ENCODE peak calls at places on chromosomes 2 and 18, in six cellular contexts. One of them, this sample, is unnamed.
A peak's percentile ranks its signal among the peaks of the same experiment; 100 is the strongest.

GRCh38 chr2:26514045-26514444 is 36.1 kb upstream of the OTOF start:
- DNase-seq in CD4-positive, alpha-beta memory T cell: no peak
- DNase-seq in mucosa of descending colon: no peak
- DNase-seq in naive thymus-derived CD4-positive, alpha-beta T cell: no peak
- DNase-seq in sigmoid colon: no peak
- DNase-seq in astrocyte: no peak
- DNase-seq in this sample: no peak

GRCh38 chr2:46870051-46870839 is 45.4 kb downstream of the MCFD2 start:
- DNase-seq in sigmoid colon: peak; percentile 60
- DNase-seq in CD4-positive, alpha-beta memory T cell: no peak
- DNase-seq in astrocyte: no peak
- DNase-seq in naive thymus-derived CD4-positive, alpha-beta T cell: no peak
- DNase-seq in mucosa of descending colon: no peak
- DNase-seq in this sample: no peak

GRCh38 chr18:56459451-56459777 is 179.0 kb downstream of the TXNL1 start:
- DNase-seq in mucosa of descending colon: no peak
- DNase-seq in astrocyte: no peak
- DNase-seq in naive thymus-derived CD4-positive, alpha-beta T cell: no peak
- DNase-seq in CD4-positive, alpha-beta memory T cell: no peak
- DNase-seq in sigmoid colon: no peak
- DNase-seq in this sample: no peak

GRCh38 chr2:217366246-217366645 is 506.4 kb upstream of the TNP1 start:
- DNase-seq in sigmoid colon: no peak
- DNase-seq in mucosa of descending colon: no peak
- DNase-seq in CD4-positive, alpha-beta memory T cell: no peak
- DNase-seq in naive thymus-derived CD4-positive, alpha-beta T cell: no peak
- DNase-seq in astrocyte: no peak
- DNase-seq in this sample: no peak

GRCh38 chr18:75422341-75422910 is 5.1 kb downstream of the SMIM21 start:
- DNase-seq in CD4-positive, alpha-beta memory T cell: no peak
- DNase-seq in astrocyte: peak; percentile 23
- DNase-seq in sigmoid colon: no peak
- DNase-seq in naive thymus-derived CD4-positive, alpha-beta T cell: no peak
- DNase-seq in mucosa of descending colon: no peak
- DNase-seq in this sample: no peak

GRCh38 chr2:200318940-200319435 is 12.5 kb downstream of the SPATS2L start:
- DNase-seq in mucosa of descending colon: no peak
- DNase-seq in CD4-positive, alpha-beta memory T cell: no peak
- DNase-seq in astrocyte: peak; percentile 47
- DNase-seq in naive thymus-derived CD4-positive, alpha-beta T cell: no peak
- DNase-seq in sigmoid colon: no peak
- DNase-seq in this sample: no peak

GRCh38 chr18:31609886-31610646 is 18.4 kb downstream of the TTR start:
- DNase-seq in astrocyte: no peak
- DNase-seq in mucosa of descending colon: no peak
- DNase-seq in sigmoid colon: no peak
- DNase-seq in CD4-positive, alpha-beta memory T cell: no peak
- DNase-seq in naive thymus-derived CD4-positive, alpha-beta T cell: no peak
- DNase-seq in this sample: no peak

GRCh38 chr2:67065046-67065445 is 332.1 kb upstream of the ETAA1 start:
- DNase-seq in naive thymus-derived CD4-positive, alpha-beta T cell: no peak
- DNase-seq in sigmoid colon: peak; percentile 84
- DNase-seq in astrocyte: no peak
- DNase-seq in mucosa of descending colon: no peak
- DNase-seq in CD4-positive, alpha-beta memory T cell: no peak
- DNase-seq in this sample: no peak

GRCh38 chr18:56861244-56861643 is 210.1 kb downstream of the WDR7 start:
- DNase-seq in CD4-positive, alpha-beta memory T cell: no peak
- DNase-seq in sigmoid colon: no peak
- DNase-seq in mucosa of descending colon: no peak
- DNase-seq in astrocyte: no peak
- DNase-seq in naive thymus-derived CD4-positive, alpha-beta T cell: no peak
- DNase-seq in this sample: no peak

GRCh38 chr2:212644195-212644837 is 105.7 kb upstream of the ERBB4 start:
- DNase-seq in CD4-positive, alpha-beta memory T cell: no peak
- DNase-seq in naive thymus-derived CD4-positive, alpha-beta T cell: no peak
- DNase-seq in sigmoid colon: no peak
- DNase-seq in astrocyte: no peak
- DNase-seq in mucosa of descending colon: no peak
- DNase-seq in this sample: no peak

GRCh38 chr2:191612496-191612895 is 65.4 kb upstream of the NABP1 start:
- DNase-seq in astrocyte: peak; percentile 99
- DNase-seq in mucosa of descending colon: no peak
- DNase-seq in naive thymus-derived CD4-positive, alpha-beta T cell: no peak
- DNase-seq in CD4-positive, alpha-beta memory T cell: no peak
- DNase-seq in sigmoid colon: no peak
- DNase-seq in this sample: no peak

GRCh38 chr2:10584242-10584753 is 105.5 kb downstream of the NOL10 start:
- DNase-seq in CD4-positive, alpha-beta memory T cell: no peak
- DNase-seq in astrocyte: peak; percentile 25
- DNase-seq in mucosa of descending colon: no peak
- DNase-seq in naive thymus-derived CD4-positive, alpha-beta T cell: no peak
- DNase-seq in sigmoid colon: no peak
- DNase-seq in this sample: no peak

GRCh38 chr2:150478206-150478974 is 9.1 kb downstream of the RND3 start:
- DNase-seq in sigmoid colon: no peak
- DNase-seq in mucosa of descending colon: no peak
- DNase-seq in astrocyte: peak; percentile 56
- DNase-seq in CD4-positive, alpha-beta memory T cell: no peak
- DNase-seq in naive thymus-derived CD4-positive, alpha-beta T cell: no peak
- DNase-seq in this sample: no peak

GRCh38 chr2:239109041-239109915 is 261.4 kb downstream of the TWIST2 start:
- DNase-seq in astrocyte: no peak
- DNase-seq in CD4-positive, alpha-beta memory T cell: no peak
- DNase-seq in naive thymus-derived CD4-positive, alpha-beta T cell: no peak
- DNase-seq in mucosa of descending colon: no peak
- DNase-seq in sigmoid colon: no peak
- DNase-seq in this sample: no peak

GRCh38 chr2:74860521-74860920 is 26.6 kb downstream of the HK2 start:
- DNase-seq in sigmoid colon: no peak
- DNase-seq in astrocyte: no peak
- DNase-seq in mucosa of descending colon: no peak
- DNase-seq in naive thymus-derived CD4-positive, alpha-beta T cell: no peak
- DNase-seq in CD4-positive, alpha-beta memory T cell: no peak
- DNase-seq in this sample: no peak

GRCh38 chr18:45708831-45709230 is 15.2 kb upstream of the SLC14A1 start:
- DNase-seq in naive thymus-derived CD4-positive, alpha-beta T cell: no peak
- DNase-seq in CD4-positive, alpha-beta memory T cell: no peak
- DNase-seq in astrocyte: no peak
- DNase-seq in sigmoid colon: no peak
- DNase-seq in mucosa of descending colon: no peak
- DNase-seq in this sample: no peak

GRCh38 chr2:3253913-3254437 is 123.6 kb downstream of the EIPR1 start:
- DNase-seq in astrocyte: no peak
- DNase-seq in sigmoid colon: no peak
- DNase-seq in CD4-positive, alpha-beta memory T cell: no peak
- DNase-seq in mucosa of descending colon: no peak
- DNase-seq in naive thymus-derived CD4-positive, alpha-beta T cell: no peak
- DNase-seq in this sample: no peak

DNA sequence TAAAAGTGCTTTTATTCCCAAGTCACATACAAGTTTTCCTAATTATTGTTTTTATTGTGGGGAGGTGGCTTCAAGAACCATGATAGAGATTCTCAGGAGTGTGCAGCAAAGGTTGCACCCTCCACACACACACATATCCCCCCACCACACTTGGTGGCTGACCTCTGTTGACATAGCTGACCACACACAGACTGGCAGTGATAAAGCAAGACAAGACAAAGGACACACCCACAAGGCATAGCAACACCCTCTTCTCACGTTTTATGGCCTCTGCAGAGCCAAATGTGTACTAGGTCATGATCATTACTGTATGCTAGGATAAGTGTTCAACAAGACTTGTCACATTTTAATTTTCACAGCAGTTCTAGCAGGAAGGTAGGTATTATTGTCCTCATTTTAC is 143.0 kb upstream of the EPC2 start:
- DNase-seq in naive thymus-derived CD4-positive, alpha-beta T cell: no peak
- DNase-seq in CD4-positive, alpha-beta memory T cell: no peak
- DNase-seq in sigmoid colon: no peak
- DNase-seq in astrocyte: no peak
- DNase-seq in mucosa of descending colon: no peak
- DNase-seq in this sample: no peak
- H3K4me3 ChIP-seq in naive thymus-derived CD4-positive, alpha-beta T cell: no peak overlapping the region
- H3K4me3 ChIP-seq in CD4-positive, alpha-beta memory T cell: no peak overlapping the region
- H3K4me3 ChIP-seq in sigmoid colon: no peak overlapping the region
- H3K4me3 ChIP-seq in astrocyte: no peak overlapping the region
- H3K4me3 ChIP-seq in mucosa of descending colon: no peak overlapping the region
- H3K4me3 ChIP-seq in this sample: no peak overlapping the region

GRCh38 chr2:223668302-223668998 is 66.3 kb upstream of the SCG2 start:
- DNase-seq in naive thymus-derived CD4-positive, alpha-beta T cell: no peak
- DNase-seq in mucosa of descending colon: no peak
- DNase-seq in astrocyte: peak; percentile 78
- DNase-seq in CD4-positive, alpha-beta memory T cell: no peak
- DNase-seq in sigmoid colon: no peak
- DNase-seq in this sample: no peak
- H3K4me3 ChIP-seq in naive thymus-derived CD4-positive, alpha-beta T cell: no peak overlapping the region
- H3K4me3 ChIP-seq in mucosa of descending colon: no peak overlapping the region
- H3K4me3 ChIP-seq in astrocyte: no peak overlapping the region
- H3K4me3 ChIP-seq in CD4-positive, alpha-beta memory T cell: no peak overlapping the region
- H3K4me3 ChIP-seq in sigmoid colon: no peak overlapping the region
- H3K4me3 ChIP-seq in this sample: no peak overlapping the region

DNA sequence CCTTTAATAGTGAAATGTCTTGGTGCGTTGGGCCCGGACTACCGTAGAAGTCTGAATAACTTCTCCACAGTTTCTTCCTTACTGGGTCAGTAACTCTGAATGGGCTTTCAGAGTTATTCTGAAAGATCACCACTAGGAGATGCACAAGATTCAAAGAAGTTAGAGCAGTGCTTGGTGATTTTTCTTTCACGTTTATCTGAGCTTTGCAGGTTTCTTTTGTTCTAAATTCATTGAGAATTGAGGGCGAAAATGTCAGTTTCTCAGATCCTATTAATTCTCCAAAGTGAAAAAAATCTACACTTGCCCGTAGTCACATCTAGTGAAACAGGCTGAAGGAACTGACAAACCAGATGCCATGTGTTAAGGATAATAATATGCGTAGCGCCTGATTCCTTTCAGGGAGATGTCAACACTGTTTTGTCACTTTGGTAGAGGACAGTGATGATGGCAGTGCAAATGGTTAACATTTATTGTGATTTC is 70.1 kb downstream of the QPCT start:
- DNase-seq in naive thymus-derived CD4-positive, alpha-beta T cell: no peak
- DNase-seq in mucosa of descending colon: no peak
- DNase-seq in CD4-positive, alpha-beta memory T cell: peak; percentile 57
- DNase-seq in sigmoid colon: peak; percentile 74
- DNase-seq in astrocyte: peak; percentile 69
- DNase-seq in this sample: peak; percentile 42
- H3K4me3 ChIP-seq in naive thymus-derived CD4-positive, alpha-beta T cell: no peak overlapping the region
- H3K4me3 ChIP-seq in mucosa of descending colon: no peak overlapping the region
- H3K4me3 ChIP-seq in CD4-positive, alpha-beta memory T cell: no peak overlapping the region
- H3K4me3 ChIP-seq in sigmoid colon: no peak overlapping the region
- H3K4me3 ChIP-seq in astrocyte: no peak overlapping the region
- H3K4me3 ChIP-seq in this sample: no peak overlapping the region

GRCh38 chr2:79966882-79967281 is 337.7 kb downstream of the LRRTM1 start:
- DNase-seq in mucosa of descending colon: no peak
- DNase-seq in naive thymus-derived CD4-positive, alpha-beta T cell: no peak
- DNase-seq in sigmoid colon: no peak
- DNase-seq in CD4-positive, alpha-beta memory T cell: no peak
- DNase-seq in astrocyte: no peak
- DNase-seq in this sample: no peak

GRCh38 chr2:79975791-79976565 is 328.6 kb downstream of the LRRTM1 start:
- DNase-seq in astrocyte: no peak
- DNase-seq in sigmoid colon: no peak
- DNase-seq in CD4-positive, alpha-beta memory T cell: no peak
- DNase-seq in naive thymus-derived CD4-positive, alpha-beta T cell: no peak
- DNase-seq in mucosa of descending colon: no peak
- DNase-seq in this sample: no peak

GRCh38 chr2:79971807-79972206 is 332.7 kb downstream of the LRRTM1 start:
- DNase-seq in naive thymus-derived CD4-positive, alpha-beta T cell: no peak
- DNase-seq in astrocyte: no peak
- DNase-seq in sigmoid colon: no peak
- DNase-seq in CD4-positive, alpha-beta memory T cell: no peak
- DNase-seq in mucosa of descending colon: no peak
- DNase-seq in this sample: no peak

GRCh38 chr2:79977782-79978181 is 326.8 kb downstream of the LRRTM1 start:
- DNase-seq in mucosa of descending colon: no peak
- DNase-seq in sigmoid colon: no peak
- DNase-seq in naive thymus-derived CD4-positive, alpha-beta T cell: no peak
- DNase-seq in astrocyte: no peak
- DNase-seq in CD4-positive, alpha-beta memory T cell: no peak
- DNase-seq in this sample: no peak

GRCh38 chr2:79972661-79973060 is 331.9 kb downstream of the LRRTM1 start:
- DNase-seq in astrocyte: no peak
- DNase-seq in naive thymus-derived CD4-positive, alpha-beta T cell: no peak
- DNase-seq in CD4-positive, alpha-beta memory T cell: no peak
- DNase-seq in mucosa of descending colon: no peak
- DNase-seq in sigmoid colon: no peak
- DNase-seq in this sample: no peak
- H3K4me3 ChIP-seq in astrocyte: no peak overlapping the region
- H3K4me3 ChIP-seq in naive thymus-derived CD4-positive, alpha-beta T cell: no peak overlapping the region
- H3K4me3 ChIP-seq in CD4-positive, alpha-beta memory T cell: no peak overlapping the region
- H3K4me3 ChIP-seq in mucosa of descending colon: no peak overlapping the region
- H3K4me3 ChIP-seq in sigmoid colon: no peak overlapping the region
- H3K4me3 ChIP-seq in this sample: no peak overlapping the region

DNA sequence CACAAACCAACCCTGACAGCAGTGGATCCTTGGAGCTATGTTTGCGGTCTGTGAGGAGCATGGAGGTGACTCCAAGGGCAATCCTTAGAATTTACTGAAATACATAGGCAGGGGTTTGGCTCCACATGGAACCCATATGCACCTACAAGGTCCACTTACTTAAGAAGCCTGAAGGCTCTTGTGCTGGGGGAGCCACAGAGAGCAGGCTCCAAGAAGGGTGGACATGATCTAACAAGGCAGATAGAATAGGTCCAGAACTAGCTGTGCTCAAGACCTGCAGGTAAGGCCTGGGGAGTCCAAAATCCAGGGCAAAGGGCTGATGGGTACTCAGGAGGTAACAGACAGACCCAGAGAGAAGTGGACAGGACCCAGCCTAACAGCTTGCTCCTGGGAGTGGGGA is 1.2 kb upstream of the CDK5R2 start:
- DNase-seq in astrocyte: no peak
- DNase-seq in naive thymus-derived CD4-positive, alpha-beta T cell: no peak
- DNase-seq in CD4-positive, alpha-beta memory T cell: no peak
- DNase-seq in mucosa of descending colon: no peak
- DNase-seq in sigmoid colon: no peak
- DNase-seq in this sample: no peak
- H3K4me3 ChIP-seq in astrocyte: no peak overlapping the region
- H3K4me3 ChIP-seq in naive thymus-derived CD4-positive, alpha-beta T cell: no peak overlapping the region
- H3K4me3 ChIP-seq in CD4-positive, alpha-beta memory T cell: no peak overlapping the region
- H3K4me3 ChIP-seq in mucosa of descending colon: no peak overlapping the region
- H3K4me3 ChIP-seq in sigmoid colon: no peak overlapping the region
- H3K4me3 ChIP-seq in this sample: no peak overlapping the region

DNA sequence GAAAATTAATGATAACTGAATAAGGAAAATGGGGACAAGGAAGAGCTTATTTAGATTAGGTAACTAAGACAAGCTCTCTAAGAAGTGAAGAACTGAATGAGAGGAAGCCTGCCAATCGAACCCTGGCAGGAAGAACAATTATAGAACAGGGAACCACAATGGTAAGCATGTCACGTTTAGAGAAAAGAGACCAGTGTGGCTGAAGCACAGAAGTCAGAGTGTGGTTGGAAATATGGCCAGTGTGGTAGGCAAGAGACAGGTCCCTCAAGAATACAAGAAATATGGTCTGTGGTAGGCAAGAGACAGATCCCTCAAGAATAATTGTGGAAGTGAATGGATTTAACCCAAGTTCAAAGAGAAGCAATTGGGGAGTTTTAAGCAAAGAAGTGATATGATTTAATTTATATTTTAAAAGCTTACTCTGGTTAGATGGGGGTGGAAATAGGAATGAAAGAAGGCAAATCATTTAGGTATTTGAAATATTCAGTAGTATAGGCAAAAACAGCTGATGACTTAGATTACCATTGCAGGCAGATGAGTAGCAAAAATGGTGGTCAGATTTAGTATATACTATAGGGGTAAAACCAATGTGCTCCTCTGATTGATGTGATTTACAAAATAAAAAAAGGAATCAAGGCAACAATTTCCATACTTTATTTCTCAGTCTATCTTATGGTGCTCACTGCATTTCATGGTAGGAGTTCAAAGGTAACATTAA is 38.8 kb upstream of the ERMN start:
- DNase-seq in CD4-positive, alpha-beta memory T cell: no peak
- DNase-seq in naive thymus-derived CD4-positive, alpha-beta T cell: no peak
- DNase-seq in astrocyte: no peak
- DNase-seq in sigmoid colon: no peak
- DNase-seq in mucosa of descending colon: no peak
- DNase-seq in this sample: peak; percentile 49
- H3K4me3 ChIP-seq in CD4-positive, alpha-beta memory T cell: no peak overlapping the region
- H3K4me3 ChIP-seq in naive thymus-derived CD4-positive, alpha-beta T cell: no peak overlapping the region
- H3K4me3 ChIP-seq in astrocyte: no peak overlapping the region
- H3K4me3 ChIP-seq in sigmoid colon: no peak overlapping the region
- H3K4me3 ChIP-seq in mucosa of descending colon: no peak overlapping the region
- H3K4me3 ChIP-seq in this sample: no peak overlapping the region

This sample was measured in GM06990.